ENCODE peak calls at places on chromosomes 3 and 15, in four cellular contexts. L is K562, F is A549, D is HepG2. X is an unnamed sample.

GRCh38 chr15:74655424-74655823 is 39.8 kb downstream of the CLK3 start:
- DNase-seq in L (no peak), F (no peak), D (no peak), X (peak; percentile 36)

GRCh38 chr3:106765342-106765741 is 611.9 kb upstream of the CCDC54 start:
- DNase-seq in L (no peak), F (no peak), D (no peak), X (no peak)

GRCh38 chr3:170247875-170248274 is 25.7 kb downstream of the PRKCI start:
- DNase-seq in L (no peak), F (no peak), D (no peak), X (no peak)

GRCh38 chr15:74373731-74374647 is 6.5 kb upstream of the CYP11A1 start:
- DNase-seq in L (peak; percentile 100), F (peak; percentile 96), D (peak; percentile 83), X (no peak)

GRCh38 chr15:39472661-39473657 is 107.9 kb upstream of the THBS1 start:
- DNase-seq in L (no peak), F (no peak), D (no peak), X (no peak)

GRCh38 chr3:155229086-155229485 is 64.4 kb downstream of the STRIT1 start:
- DNase-seq in L (no peak), F (no peak), D (no peak), X (no peak)

GRCh38 chr3:38120690-38121450 is 16.1 kb downstream of the ACAA1 start:
- DNase-seq in L (no peak), F (no peak), D (no peak), X (no peak)

GRCh38 chr3:188788621-188789081 is 383.1 kb upstream of the TPRG1 start:
- DNase-seq in L (no peak), F (no peak), D (no peak), X (no peak)

GRCh38 chr3:149621218-149622005 is 36.4 kb downstream of the WWTR1 start:
- DNase-seq in L (no peak), F (no peak), D (no peak), X (no peak)

DNA sequence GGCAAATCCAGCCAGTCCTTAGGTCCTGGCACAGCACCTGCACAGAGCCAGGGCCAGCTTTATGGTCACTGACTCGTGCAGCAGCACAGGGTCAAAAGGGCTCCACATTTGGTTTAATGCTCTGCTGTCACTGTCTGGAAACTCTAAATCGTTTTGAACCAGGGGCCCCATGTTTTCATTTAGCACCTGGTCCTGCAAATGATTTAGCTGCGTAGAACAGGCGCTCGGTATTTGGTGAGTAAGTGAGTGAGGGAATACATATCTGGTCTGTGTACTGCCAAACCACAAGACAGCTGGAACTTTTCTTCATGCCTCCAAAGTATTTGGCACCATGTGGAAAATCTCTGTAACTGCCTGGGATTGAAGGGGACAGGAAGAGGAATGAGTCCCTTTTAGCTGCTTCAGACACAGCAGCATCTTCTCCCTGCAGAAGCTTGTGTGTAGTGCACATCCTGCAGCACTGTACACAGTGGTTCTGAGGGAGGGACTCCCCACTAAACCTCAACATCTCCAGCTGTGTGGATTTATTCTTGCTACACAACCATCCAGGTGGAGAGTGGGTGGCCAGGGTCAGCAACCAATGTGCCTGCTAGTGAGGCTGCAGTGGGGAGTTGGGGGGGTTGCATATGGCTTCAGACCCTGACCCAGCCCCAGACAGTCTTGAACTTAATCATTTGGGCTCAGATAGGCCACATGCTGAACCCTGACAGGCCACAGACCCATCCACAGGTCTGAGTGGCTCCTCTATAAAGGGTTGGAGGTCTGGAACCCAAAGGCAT is 1.1 kb downstream of the SH2D7 start:
- DNase-seq in L (no peak), F (no peak), D (no peak), X (no peak)
- TF ChIP-seq CHD4 in L (no peak), F (no peak), D (no peak), X (no peak)

DNA sequence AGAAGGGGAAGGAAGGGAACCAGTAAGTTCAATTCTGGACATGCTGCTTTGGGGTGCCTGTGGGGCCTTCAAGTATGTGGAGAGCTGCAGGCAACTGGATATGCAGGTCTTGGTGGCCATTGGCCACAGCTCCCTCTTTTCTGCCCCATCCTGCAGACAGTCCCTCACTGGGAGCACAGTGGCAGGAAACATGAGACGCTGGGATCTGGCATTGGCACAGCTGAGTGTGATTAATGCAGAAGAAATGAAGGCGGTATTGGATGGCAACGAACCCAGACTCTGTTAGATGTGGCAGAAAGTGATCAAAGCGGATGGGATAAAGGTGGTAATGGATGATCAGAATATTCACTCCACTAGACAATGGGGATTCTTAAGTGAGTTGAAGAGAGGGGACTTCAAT is 23.2 kb upstream of the VPS8 start:
- DNase-seq in L (no peak), F (no peak), D (no peak), X (no peak)
- TF ChIP-seq CHD4 in L (no peak), F (no peak), D (no peak), X (no peak)

GRCh38 chr3:120145498-120146285 is 51.4 kb upstream of the GSK3B start:
- DNase-seq in L (no peak), F (peak; percentile 50), D (no peak), X (no peak)
- TF ChIP-seq CHD4 in L (no peak), F (no peak), D (no peak), X (no peak)

DNA sequence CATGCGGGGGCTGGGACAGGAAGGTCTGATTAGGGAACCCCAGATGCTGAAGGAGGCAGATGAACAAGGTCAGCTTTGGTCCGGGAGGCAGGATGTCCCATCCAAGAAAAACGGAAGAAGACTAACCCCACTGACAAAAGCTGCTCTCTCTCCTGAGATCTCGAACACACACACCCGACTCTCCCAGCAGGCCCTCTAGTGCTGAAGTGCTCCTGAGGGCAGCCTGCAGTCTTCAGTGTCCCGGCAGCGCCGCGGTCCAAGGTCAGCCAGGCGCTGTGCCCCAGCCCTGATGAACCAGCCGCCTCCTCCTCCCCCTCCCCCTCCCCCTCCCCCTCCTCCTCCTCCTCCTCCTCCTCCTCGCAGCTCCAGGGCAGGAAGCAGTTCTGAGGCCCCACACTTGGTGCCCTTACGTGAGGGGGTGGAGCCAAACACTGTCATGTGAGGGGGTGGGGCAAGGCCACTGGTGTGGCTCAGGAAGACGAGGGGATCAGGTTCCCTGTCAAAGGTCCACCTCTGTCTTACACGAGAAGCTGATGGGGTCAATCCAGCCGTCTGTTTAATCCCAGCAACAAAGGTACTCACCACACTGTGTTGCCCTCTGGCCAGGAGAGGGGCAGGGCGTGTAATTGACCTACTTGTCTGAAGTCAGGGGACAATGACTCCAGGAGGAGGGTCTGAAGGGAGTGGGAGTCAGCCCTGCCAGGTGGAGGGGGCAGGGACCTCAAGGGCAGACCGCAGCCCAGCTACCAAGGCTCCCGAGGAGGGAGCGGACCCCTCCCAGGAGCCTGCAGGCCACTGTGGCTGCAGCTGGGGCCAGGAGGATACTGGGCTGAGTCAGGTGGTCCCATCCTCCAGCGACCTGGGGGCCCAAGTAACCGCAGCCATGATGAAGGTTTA is 34.3 kb downstream of the PRR23E start:
- DNase-seq in L (peak; percentile 10), F (no peak), D (peak; percentile 7), X (no peak)
- TF ChIP-seq CHD4 in L (no peak), F (no peak), D (no peak), X (no peak)